ENCODE peak calls at places on chromosomes 12 and 14, in four cellular contexts. F is cardiac muscle cell, W is epithelial cell of esophagus, D is AG10803. P is an unnamed sample.

GRCh38 chr12:106418970-106419369 is 61.4 kb downstream of the POLR3B start:
- DNase-seq in D (no peak), F (no peak), W (no peak), P (no peak)

GRCh38 chr12:26630546-26631027 is 202.4 kb downstream of the ITPR2 start:
- DNase-seq in W (no peak), D (peak), F (peak), P (peak)

GRCh38 chr12:54394281-54394719 is 9.8 kb upstream of the ZNF385A start:
- DNase-seq in W (peak), F (peak), D (peak), P (peak)

GRCh38 chr12:18261273-18261672 is at the start of gene PIK3C2G:
- DNase-seq in F (no peak), W (peak), D (no peak), P (no peak)

GRCh38 chr14:101501858-101502615 is 59.3 kb upstream of the DIO3 start:
- DNase-seq in W (no peak), D (no peak), F (no peak), P (no peak)

GRCh38 chr14:102501751-102502315 is 7.7 kb downstream of the ANKRD9 start:
- DNase-seq in F (no peak), D (no peak), W (no peak), P (peak)

GRCh38 chr14:39395555-39396254 is 36.5 kb downstream of the FBXO33 start:
- DNase-seq in W (peak), D (no peak), F (peak), P (no peak)

GRCh38 chr12:56571131-56571530 is 49.5 kb downstream of the RBMS2 start:
- DNase-seq in F (peak), W (no peak), D (no peak), P (no peak)

GRCh38 chr12:94062796-94063635 is 85.4 kb upstream of the PLXNC1 start:
- DNase-seq in W (no peak), F (no peak), D (no peak), P (no peak)

GRCh38 chr14:72270341-72270740 is 338.1 kb downstream of the RGS6 start:
- DNase-seq in F (no peak), W (no peak), D (no peak), P (no peak)

GRCh38 chr14:58243790-58244555 is 670 bp upstream of the PSMA3 start:
- DNase-seq in D (no peak), W (peak), F (peak), P (peak)

GRCh38 chr12:74170645-74171477 is 366.8 kb upstream of the ATXN7L3B start:
- DNase-seq in W (no peak), F (no peak), D (no peak), P (no peak)

GRCh38 chr12:124608451-124608870 is 41.0 kb upstream of the NCOR2 start:
- DNase-seq in D (no peak), W (peak), F (no peak), P (peak)

GRCh38 chr12:43306066-43306465 is 245.9 kb downstream of the ADAMTS20 start:
- DNase-seq in F (peak), D (peak), W (peak), P (peak)

GRCh38 chr14:104131968-104132732 is 6.2 kb upstream of the KIF26A start:
- DNase-seq in D (no peak), W (no peak), F (no peak), P (no peak)

GRCh38 chr14:101103321-101103901 is 199.9 kb upstream of the RTL1 start:
- DNase-seq in D (no peak), F (no peak), W (no peak), P (peak)

GRCh38 chr12:1115471-1116242 is 124.6 kb downstream of the ERC1 start:
- DNase-seq in D (peak), W (peak), F (peak), P (peak)

GRCh38 chr12:49301759-49302158 is 6.8 kb downstream of the PRPH start:
- DNase-seq in D (no peak), F (no peak), W (no peak), P (no peak)

GRCh38 chr14:61927521-61927920 is 165.3 kb downstream of the SNAPC1 start:
- DNase-seq in W (peak), F (peak), D (peak), P (peak)

GRCh38 chr12:116592116-116592637 is 33.0 kb downstream of the MAP1LC3B2 start:
- DNase-seq in W (no peak), D (peak), F (peak), P (peak)

GRCh38 chr14:55077691-55078151 is 26.3 kb downstream of the MAPK1IP1L start:
- DNase-seq in F (peak), W (peak), D (peak), P (peak)

GRCh38 chr12:47349770-47350408 is 270.1 kb upstream of the AMIGO2 start:
- DNase-seq in D (peak), W (no peak), F (peak), P (no peak)

GRCh38 chr12:25958254-25959068 is at the start of gene RASSF8:
- DNase-seq in W (peak), D (peak), F (peak), P (no peak)

GRCh38 chr12:75704664-75705063 is 193.3 kb upstream of the KRR1 start:
- DNase-seq in F (peak), D (no peak), W (no peak), P (no peak)

GRCh38 chr12:120346681-120347080 is 19.1 kb upstream of the PLA2G1B start:
- DNase-seq in D (no peak), W (no peak), F (no peak), P (no peak)

GRCh38 chr14:104741803-104742251 is 11.1 kb upstream of the SIVA1 start:
- DNase-seq in W (no peak), F (no peak), D (no peak), P (no peak)

GRCh38 chr12:26238341-26239126 is 43.2 kb downstream of the SSPN start:
- DNase-seq in D (peak), W (no peak), F (peak), P (peak)

GRCh38 chr12:5889381-5890047 is 55.5 kb downstream of the ANO2 start:
- DNase-seq in W (no peak), D (no peak), F (no peak), P (no peak)

GRCh38 chr14:64412237-64412636 is 24.1 kb downstream of the MTHFD1 start:
- DNase-seq in F (no peak), W (no peak), D (no peak), P (no peak)

GRCh38 chr14:29039171-29039570 is 272.6 kb downstream of the FOXG1 start:
- DNase-seq in D (peak), F (no peak), W (no peak), P (no peak)

GRCh38 chr12:45893240-45893639 is 97.1 kb downstream of the SCAF11 start:
- DNase-seq in F (peak), D (peak), W (peak), P (peak)

P was measured in renal cortical epithelial cell.